ENCODE peak calls at places on chromosomes 1 and 21, in seven cellular contexts. W, P, O, H, L, B and D are unnamed samples. For H3K79me1, the result is how much of the 10 kb centered on the place peaks cover.

GRCh38 chr1:112505400-112505785 is 3.4 kb upstream of the WNT2B start:
- DNase-seq in W (no peak), P (no peak), O (no peak), H (no peak), L (no peak), B (no peak), D (no peak)

GRCh38 chr1:7457811-7458210 is 313.3 kb upstream of the VAMP3 start:
- DNase-seq in W (no peak), P (no peak), O (no peak), H (no peak), L (no peak), B (no peak), D (no peak)

GRCh38 chr1:13749543-13750307 is 49.7 kb downstream of the PRDM2 start:
- DNase-seq in W (peak), P (peak), O (no peak), H (peak), L (no peak), B (peak), D (peak)

GRCh38 chr1:117576236-117576635 is 29.6 kb upstream of the TENT5C start:
- DNase-seq in W (no peak), P (no peak), O (peak), H (no peak), L (no peak), B (no peak), D (no peak)

GRCh38 chr1:52127181-52128175 is 14.4 kb upstream of the ZFYVE9 start:
- DNase-seq in W (no peak), P (peak), O (no peak), H (peak), L (no peak), B (peak), D (peak)

GRCh38 chr1:91166106-91166712 is 144.4 kb upstream of the ZNF644 start:
- DNase-seq in W (peak), P (peak), O (peak), H (peak), L (peak), B (peak), D (peak)

GRCh38 chr1:2267051-2267830 is 39.1 kb downstream of the SKI start:
- DNase-seq in W (no peak), P (no peak), O (no peak), H (no peak), L (no peak), B (no peak), D (no peak)

GRCh38 chr1:23449918-23450317 is 25.4 kb upstream of the TCEA3 start:
- DNase-seq in W (no peak), P (no peak), O (no peak), H (no peak), L (no peak), B (peak), D (no peak)

GRCh38 chr1:32783851-32784250 is 33.3 kb downstream of the YARS1 start:
- DNase-seq in W (no peak), P (no peak), O (no peak), H (no peak), L (no peak), B (no peak), D (no peak)

GRCh38 chr1:202919615-202920014 is 7.4 kb downstream of the KLHL12 start:
- DNase-seq in W (no peak), P (no peak), O (no peak), H (no peak), L (no peak), B (no peak), D (no peak)

GRCh38 chr1:154873321-154873950 is 3.4 kb upstream of the KCNN3 start:
- DNase-seq in W (no peak), P (no peak), O (peak), H (no peak), L (no peak), B (no peak), D (no peak)

GRCh38 chr21:41369915-41370839 is 8.3 kb downstream of the MX2 start:
- DNase-seq in W (no peak), P (peak), O (no peak), H (no peak), L (no peak), B (no peak), D (peak)

GRCh38 chr1:230186874-230187273 is 119.8 kb downstream of the GALNT2 start:
- DNase-seq in W (no peak), P (no peak), O (no peak), H (no peak), L (no peak), B (no peak), D (no peak)

GRCh38 chr1:116586741-116587143 is 15.9 kb upstream of the CD58 start:
- DNase-seq in W (no peak), P (peak), O (no peak), H (no peak), L (no peak), B (no peak), D (no peak)

DNA sequence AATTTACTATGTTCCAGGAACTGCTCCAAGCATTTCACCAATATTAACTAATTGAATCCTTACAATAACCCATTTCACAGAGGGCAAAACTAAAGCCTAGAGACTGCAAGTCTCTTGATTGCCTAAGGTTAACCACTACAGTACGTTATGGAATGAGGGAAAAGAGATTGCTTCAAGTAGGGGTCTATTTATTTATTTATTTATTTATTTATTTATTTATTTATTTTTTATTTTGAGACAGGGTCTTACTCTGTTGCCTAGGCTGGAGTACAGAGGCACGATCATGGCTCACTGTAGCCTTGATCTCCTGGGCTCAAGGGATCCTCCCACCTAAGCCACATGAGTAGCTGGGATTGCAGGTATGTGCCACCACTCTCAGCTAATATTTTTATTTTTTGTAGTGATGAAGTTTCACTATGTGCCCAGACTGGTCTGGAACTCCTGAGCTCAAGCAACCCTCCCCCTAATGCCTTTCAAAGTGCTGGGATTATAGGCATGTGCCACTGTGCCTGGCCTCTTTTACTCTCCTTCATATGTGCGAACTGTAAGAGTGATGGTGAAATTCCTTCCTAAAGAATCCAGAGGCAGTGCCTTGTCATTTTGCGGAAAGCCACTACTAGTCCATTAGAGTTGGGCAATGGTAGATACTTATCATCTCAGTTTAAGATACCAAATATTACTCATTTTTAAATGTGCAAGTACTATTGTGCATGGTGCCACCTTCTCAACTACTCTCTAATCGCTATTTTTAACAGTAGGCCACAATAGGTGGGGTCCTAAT is 65.7 kb upstream of the CYP2J2 start:
- DNase-seq in W (no peak), P (no peak), O (no peak), H (no peak), L (no peak), B (peak), D (no peak)
- H3K79me1 ChIP-seq in W (under half), P (under half), O (under half), H (under half), L (under half), B (under half), D (under half)

GRCh38 chr1:21066365-21067012 is 110.2 kb downstream of the EIF4G3 start:
- DNase-seq in W (no peak), P (no peak), O (no peak), H (no peak), L (no peak), B (no peak), D (no peak)

GRCh38 chr1:21072721-21073120 is 104.0 kb downstream of the EIF4G3 start:
- DNase-seq in W (no peak), P (no peak), O (no peak), H (peak), L (no peak), B (peak), D (no peak)

GRCh38 chr1:21068937-21069336 is 107.8 kb downstream of the EIF4G3 start:
- DNase-seq in W (no peak), P (no peak), O (no peak), H (no peak), L (no peak), B (no peak), D (no peak)

GRCh38 chr1:21067551-21068227 is 109.0 kb downstream of the EIF4G3 start:
- DNase-seq in W (no peak), P (no peak), O (no peak), H (no peak), L (no peak), B (no peak), D (no peak)

GRCh38 chr1:21069549-21069948 is 107.1 kb downstream of the EIF4G3 start:
- DNase-seq in W (no peak), P (peak), O (no peak), H (peak), L (no peak), B (peak), D (peak)
- H3K23ac ChIP-seq in W (no peak), P (no peak), O (no peak), H (peak), L (no peak), B (no peak), D (no peak)

DNA sequence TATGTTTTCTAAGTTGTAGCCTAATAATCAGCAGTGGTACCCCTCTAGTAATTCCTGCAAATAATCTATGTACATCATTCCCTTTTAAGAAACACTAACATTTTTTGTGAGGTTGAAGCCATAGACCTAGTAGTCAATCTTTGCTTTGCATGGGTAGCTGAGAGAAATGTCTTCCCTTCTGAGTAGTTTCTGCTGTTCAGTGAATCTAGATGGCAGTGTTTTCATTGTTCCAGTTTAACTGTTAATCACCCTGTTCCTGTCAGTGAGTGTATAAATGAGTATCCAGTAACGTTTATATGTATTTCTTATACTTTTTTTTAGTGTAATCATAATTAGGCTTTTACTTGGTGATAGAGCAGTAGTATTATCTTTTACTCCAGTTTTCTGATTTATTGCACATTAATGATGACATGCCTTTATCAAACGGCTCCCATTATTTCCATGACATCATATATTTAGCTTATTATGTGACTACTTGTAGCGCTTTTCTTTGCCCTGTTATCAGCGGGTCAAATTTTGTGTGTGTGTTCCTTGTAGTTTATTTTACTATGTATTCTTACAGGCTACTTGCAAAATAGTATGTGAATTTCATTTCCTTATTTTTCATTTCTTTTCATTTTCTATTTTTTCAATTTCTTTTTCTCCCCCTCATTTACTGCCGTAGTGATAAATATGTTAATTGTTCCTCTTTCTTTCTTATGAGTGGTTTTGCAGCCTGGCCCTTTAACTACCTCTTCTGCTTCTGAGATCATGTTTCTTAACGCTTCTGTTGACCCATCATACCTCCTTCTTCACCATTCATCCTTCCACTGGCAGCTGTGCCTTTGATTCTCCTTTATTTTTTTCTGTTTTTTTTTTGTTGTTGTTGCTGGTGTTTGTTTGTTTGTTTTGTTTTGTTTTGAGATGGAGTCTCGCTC is 18.8 kb downstream of the CEP350 start:
- DNase-seq in W (no peak), P (no peak), O (no peak), H (no peak), L (no peak), B (no peak), D (no peak)
- H3K79me1 ChIP-seq in W (under half), P (under half), O (under half), H (under half), L (under half), B (under half), D (under half)

GRCh38 chr21:21174676-21175075 is 176.5 kb downstream of the NCAM2 start:
- DNase-seq in W (no peak), P (no peak), O (no peak), H (no peak), L (no peak), B (no peak), D (no peak)
- H3K23ac ChIP-seq in W (no peak), P (no peak), O (no peak), H (no peak), L (no peak), B (no peak), D (no peak)

GRCh38 chr1:228753236-228753741 is 18.0 kb downstream of the RHOU start:
- DNase-seq in W (no peak), P (no peak), O (no peak), H (no peak), L (no peak), B (no peak), D (no peak)

GRCh38 chr1:228755800-228756199 is 20.5 kb downstream of the RHOU start:
- DNase-seq in W (no peak), P (no peak), O (no peak), H (no peak), L (no peak), B (no peak), D (no peak)

GRCh38 chr1:228753933-228754332 is 18.7 kb downstream of the RHOU start:
- DNase-seq in W (no peak), P (no peak), O (no peak), H (no peak), L (no peak), B (no peak), D (no peak)

GRCh38 chr1:228756457-228756856 is 21.2 kb downstream of the RHOU start:
- DNase-seq in W (no peak), P (peak), O (no peak), H (no peak), L (no peak), B (no peak), D (no peak)

GRCh38 chr1:228754646-228755268 is 19.5 kb downstream of the RHOU start:
- DNase-seq in W (no peak), P (no peak), O (no peak), H (no peak), L (no peak), B (no peak), D (no peak)
- H3K79me1 ChIP-seq in W (under half), P (under half), O (under half), H (under half), L (under half), B (under half), D (under half)

DNA sequence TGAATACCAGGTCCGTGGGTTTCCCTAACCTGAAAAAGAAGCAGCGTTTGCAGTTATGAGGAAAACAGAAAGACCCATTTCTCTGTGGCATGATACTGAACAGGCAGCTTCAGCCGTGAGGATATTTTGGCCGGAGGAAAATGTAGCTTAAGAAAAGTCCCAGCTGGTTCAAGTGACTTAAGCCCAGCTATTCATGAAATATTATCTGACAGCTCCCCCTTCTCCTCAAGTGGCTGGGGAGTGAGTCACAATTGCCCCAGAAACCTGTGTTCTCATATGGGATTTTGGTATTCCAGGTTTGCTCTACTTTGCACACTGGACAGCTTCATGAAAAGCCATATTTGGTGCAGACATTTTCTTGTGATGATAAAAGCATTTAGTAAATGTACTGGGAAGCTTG is 47.8 kb downstream of the ROR1 start:
- DNase-seq in W (no peak), P (no peak), O (no peak), H (peak), L (no peak), B (no peak), D (peak)
- H3K23ac ChIP-seq in W (no peak), P (no peak), O (no peak), H (peak), L (no peak), B (no peak), D (no peak)